ENCODE peak calls at places on chromosome 7, in nine cellular contexts. B is CD8-positive, alpha-beta memory T cell; K is spleen; E is pancreas; D is OCI-LY7; Y is heart left ventricle; V is CD8-positive, alpha-beta T cell; F is Peyer's patch; M is psoas muscle. Q is an unnamed sample. For H3K4me1, the result is how much of the 10 kb centered on the place peaks cover.

GRCh38 chr7:138029941-138030340 is 28.1 kb upstream of the CREB3L2 start:
- DNase-seq in B (no peak), K (no peak), E (no peak), D (no peak), Y (no peak), V (no peak), F (no peak), M (no peak), Q (no peak)

GRCh38 chr7:40721344-40721949 is 586.6 kb downstream of the SUGCT start:
- DNase-seq in B (no peak), K (no peak), E (no peak), D (no peak), Y (no peak), V (no peak), F (no peak), M (no peak), Q (no peak)

GRCh38 chr7:100801833-100802568 is 25.3 kb downstream of the EPHB4 start:
- DNase-seq in B (no peak), K (no peak), E (peak), D (no peak), Y (peak), V (no peak), F (peak), M (no peak), Q (no peak)

GRCh38 chr7:69078997-69079769 is 519.1 kb upstream of the AUTS2 start:
- DNase-seq in B (no peak), K (no peak), E (no peak), D (no peak), Y (peak), V (no peak), F (no peak), M (no peak), Q (no peak)

GRCh38 chr7:157047148-157047547 is 36.7 kb upstream of the MNX1 start:
- DNase-seq in B (no peak), K (no peak), E (no peak), D (no peak), Y (no peak), V (no peak), F (no peak), M (no peak), Q (peak)

GRCh38 chr7:2092279-2092678 is 140.5 kb downstream of the MAD1L1 start:
- DNase-seq in B (no peak), K (no peak), E (no peak), D (no peak), Y (no peak), V (no peak), F (no peak), M (no peak), Q (no peak)

GRCh38 chr7:108427766-108428165 is 28.5 kb downstream of the NRCAM start:
- DNase-seq in B (no peak), K (no peak), E (no peak), D (no peak), Y (no peak), V (no peak), F (no peak), M (no peak), Q (no peak)

GRCh38 chr7:521221-522070 is 1.8 kb upstream of the PDGFA start:
- DNase-seq in B (no peak), K (no peak), E (peak), D (no peak), Y (peak), V (no peak), F (peak), M (no peak), Q (no peak)

GRCh38 chr7:54622696-54623309 is 80.6 kb downstream of the VSTM2A start:
- DNase-seq in B (no peak), K (no peak), E (no peak), D (no peak), Y (no peak), V (no peak), F (no peak), M (no peak), Q (no peak)

GRCh38 chr7:4261038-4261960 is 420.8 kb upstream of the FOXK1 start:
- DNase-seq in B (no peak), K (peak), E (no peak), D (no peak), Y (peak), V (no peak), F (no peak), M (no peak), Q (no peak)

GRCh38 chr7:1540391-1541271 is 10.1 kb downstream of the MAFK start:
- DNase-seq in B (no peak), K (no peak), E (no peak), D (no peak), Y (peak), V (no peak), F (no peak), M (peak), Q (no peak)

GRCh38 chr7:151934584-151934983 is 21.7 kb upstream of the GALNTL5 start:
- DNase-seq in B (no peak), K (no peak), E (no peak), D (peak), Y (no peak), V (no peak), F (no peak), M (no peak), Q (no peak)

GRCh38 chr7:36298145-36298544 is 91.5 kb upstream of the ANLN start:
- DNase-seq in B (no peak), K (no peak), E (no peak), D (no peak), Y (peak), V (no peak), F (no peak), M (no peak), Q (no peak)

GRCh38 chr7:14385074-14385473 is 395.6 kb upstream of the ETV1 start:
- DNase-seq in B (no peak), K (no peak), E (no peak), D (no peak), Y (no peak), V (no peak), F (no peak), M (no peak), Q (no peak)

GRCh38 chr7:106947244-106947728 is 82.2 kb downstream of the PIK3CG start:
- DNase-seq in B (peak), K (no peak), E (no peak), D (peak), Y (peak), V (no peak), F (no peak), M (no peak), Q (no peak)

GRCh38 chr7:42235734-42236133 is 1.3 kb downstream of the GLI3 start:
- DNase-seq in B (no peak), K (no peak), E (no peak), D (no peak), Y (peak), V (no peak), F (no peak), M (no peak), Q (no peak)

GRCh38 chr7:140316165-140316661 is 82.1 kb downstream of the SLC37A3 start:
- DNase-seq in B (no peak), K (no peak), E (peak), D (no peak), Y (peak), V (no peak), F (peak), M (peak), Q (no peak)

GRCh38 chr7:4725014-4725951 is 43.2 kb downstream of the FOXK1 start:
- DNase-seq in B (peak), K (peak), E (peak), D (no peak), Y (peak), V (no peak), F (peak), M (peak), Q (no peak)

GRCh38 chr7:30679664-30680063 is 2.6 kb downstream of the CRHR2 start:
- DNase-seq in B (no peak), K (no peak), E (no peak), D (no peak), Y (no peak), V (no peak), F (no peak), M (no peak), Q (no peak)

GRCh38 chr7:94633025-94633341 is 22.9 kb downstream of the SGCE start:
- DNase-seq in B (no peak), K (no peak), E (no peak), D (no peak), Y (no peak), V (no peak), F (no peak), M (no peak), Q (no peak)

GRCh38 chr7:12570529-12571461 is at the start of gene SCIN:
- DNase-seq in B (no peak), K (peak), E (peak), D (no peak), Y (peak), V (no peak), F (peak), M (peak), Q (no peak)

GRCh38 chr7:78873117-78873516 is 580.4 kb downstream of the MAGI2 start:
- DNase-seq in B (no peak), K (no peak), E (no peak), D (no peak), Y (no peak), V (no peak), F (no peak), M (no peak), Q (no peak)

GRCh38 chr7:8109196-8110022 is 140.8 kb downstream of the GLCCI1 start:
- DNase-seq in B (no peak), K (no peak), E (no peak), D (no peak), Y (no peak), V (no peak), F (no peak), M (no peak), Q (no peak)

GRCh38 chr7:47934831-47935230 is 13.4 kb downstream of the PKD1L1 start:
- DNase-seq in B (no peak), K (no peak), E (no peak), D (no peak), Y (no peak), V (no peak), F (no peak), M (no peak), Q (no peak)

GRCh38 chr7:25069900-25070443 is 55.1 kb downstream of the CYCS start:
- DNase-seq in B (peak), K (no peak), E (no peak), D (peak), Y (no peak), V (no peak), F (no peak), M (peak), Q (no peak)

GRCh38 chr7:157900011-157900410 is 563.2 kb downstream of the DNAJB6 start:
- DNase-seq in B (no peak), K (no peak), E (no peak), D (no peak), Y (no peak), V (no peak), F (no peak), M (no peak), Q (no peak)

GRCh38 chr7:3733541-3734140 is 432.6 kb downstream of the SDK1 start:
- DNase-seq in B (no peak), K (no peak), E (no peak), D (no peak), Y (no peak), V (no peak), F (no peak), M (no peak), Q (no peak)

GRCh38 chr7:13894956-13895355 is 94.5 kb downstream of the ETV1 start:
- DNase-seq in B (no peak), K (no peak), E (no peak), D (no peak), Y (no peak), V (no peak), F (no peak), M (no peak), Q (no peak)

GRCh38 chr7:128829391-128830166 is 627 bp upstream of the FLNC start:
- DNase-seq in B (no peak), K (no peak), E (peak), D (no peak), Y (peak), V (no peak), F (peak), M (peak), Q (no peak)
- H3K4me1 ChIP-seq in B (under half), K (under half), E (under half), D (under half), Y (under half), V (under half), F (under half), M (under half), Q (under half)

GRCh38 chr7:80859272-80859970 is 59.4 kb downstream of the SEMA3C start:
- DNase-seq in B (no peak), K (no peak), E (no peak), D (no peak), Y (peak), V (no peak), F (no peak), M (peak), Q (no peak)

GRCh38 chr7:80851896-80852476 is 66.9 kb downstream of the SEMA3C start:
- DNase-seq in B (no peak), K (no peak), E (no peak), D (no peak), Y (no peak), V (no peak), F (no peak), M (no peak), Q (no peak)

GRCh38 chr7:80858141-80858903 is 60.5 kb downstream of the SEMA3C start:
- DNase-seq in B (no peak), K (no peak), E (no peak), D (no peak), Y (no peak), V (no peak), F (no peak), M (no peak), Q (no peak)

GRCh38 chr7:80856769-80857168 is 62.1 kb downstream of the SEMA3C start:
- DNase-seq in B (no peak), K (no peak), E (no peak), D (no peak), Y (no peak), V (no peak), F (no peak), M (no peak), Q (no peak)
- H3K4me1 ChIP-seq in B (under half), K (under half), E (under half), D (under half), Y (under half), V (under half), F (under half), M (under half), Q (under half)

GRCh38 chr7:131358636-131359035 is 31.0 kb downstream of the MKLN1 start:
- DNase-seq in B (no peak), K (no peak), E (no peak), D (no peak), Y (no peak), V (no peak), F (no peak), M (no peak), Q (no peak)
- H3K4me1 ChIP-seq in B (under half), K (half or more), E (under half), D (under half), Y (under half), V (half or more), F (under half), M (half or more), Q (half or more)

DNA sequence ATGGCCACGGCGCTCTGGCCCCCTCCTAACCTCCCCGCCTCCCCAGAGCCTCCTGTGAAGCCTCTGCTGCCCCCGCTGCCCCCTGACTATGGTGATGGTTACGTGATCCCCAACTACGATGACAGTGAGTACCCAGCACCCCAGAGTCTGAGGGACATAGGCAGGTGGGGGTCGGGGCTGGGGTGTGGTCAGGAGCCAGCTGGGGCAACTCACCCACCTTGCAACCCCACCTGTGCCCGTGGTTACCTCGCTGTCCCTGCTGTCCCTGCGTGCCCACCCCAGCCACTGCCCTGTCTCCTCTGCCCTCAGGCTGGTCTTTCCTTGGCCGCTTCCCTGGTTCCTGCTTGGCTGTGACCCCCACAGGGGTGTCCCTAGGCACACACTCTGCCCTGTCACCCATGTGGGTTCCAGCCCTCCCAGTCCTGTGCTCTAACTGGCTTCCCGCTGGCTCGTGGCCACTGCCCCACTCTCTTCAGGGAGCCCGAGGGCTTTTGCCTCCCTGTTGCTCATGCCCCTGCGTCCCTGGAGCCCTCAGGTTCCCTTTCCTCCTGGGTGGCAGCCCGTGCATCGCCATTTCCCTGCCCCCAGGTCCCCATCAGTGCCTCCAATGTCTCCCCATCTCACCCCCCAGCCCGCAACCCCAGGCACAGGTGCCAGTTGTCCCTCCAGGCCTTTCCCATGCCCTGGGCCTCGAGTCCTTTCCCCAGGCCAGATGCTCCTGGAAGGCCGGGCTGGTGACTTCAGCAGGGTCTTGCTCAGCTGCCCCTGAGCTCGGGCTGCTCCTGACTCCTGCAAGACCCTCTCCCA is 4.0 kb downstream of the AEBP1 start:
- DNase-seq in B (no peak), K (peak), E (no peak), D (no peak), Y (no peak), V (no peak), F (no peak), M (peak), Q (no peak)
- H3K4me1 ChIP-seq in B (under half), K (under half), E (under half), D (under half), Y (under half), V (under half), F (under half), M (under half), Q (under half)

DNA sequence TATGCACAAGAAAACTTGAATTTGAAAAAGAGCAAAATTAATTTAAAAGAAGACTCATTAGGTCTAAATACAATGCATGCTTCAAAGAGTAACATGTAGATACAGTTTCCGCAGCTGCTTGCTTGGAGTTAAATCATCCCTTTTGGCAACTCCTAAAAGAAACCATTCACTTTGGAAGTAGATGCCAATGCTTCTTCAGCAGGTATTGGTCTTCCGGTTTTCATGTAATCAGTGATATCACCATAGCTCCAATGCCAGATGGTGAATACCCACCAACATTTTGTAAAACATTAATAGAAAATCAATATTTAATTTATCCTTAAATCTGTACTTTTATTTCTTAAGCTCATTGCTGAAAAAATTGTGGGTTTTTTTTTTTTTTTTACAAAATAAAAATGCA is 381.1 kb upstream of the PHF14 start:
- DNase-seq in B (no peak), K (no peak), E (no peak), D (no peak), Y (no peak), V (no peak), F (no peak), M (no peak), Q (no peak)
- H3K4me1 ChIP-seq in B (under half), K (under half), E (under half), D (under half), Y (under half), V (under half), F (under half), M (under half), Q (under half)

GRCh38 chr7:149869291-149869650 is 4.5 kb upstream of the ATP6V0E2 start:
- DNase-seq in B (no peak), K (no peak), E (no peak), D (no peak), Y (no peak), V (no peak), F (no peak), M (no peak), Q (no peak)

GRCh38 chr7:149866817-149867447 is 6.8 kb upstream of the ATP6V0E2 start:
- DNase-seq in B (no peak), K (no peak), E (peak), D (no peak), Y (no peak), V (no peak), F (no peak), M (no peak), Q (no peak)

GRCh38 chr7:149866139-149866785 is 7.5 kb upstream of the ATP6V0E2 start:
- DNase-seq in B (no peak), K (no peak), E (peak), D (no peak), Y (no peak), V (no peak), F (no peak), M (no peak), Q (no peak)

GRCh38 chr7:149868638-149869290 is 5.0 kb upstream of the ATP6V0E2 start:
- DNase-seq in B (no peak), K (no peak), E (peak), D (peak), Y (no peak), V (no peak), F (no peak), M (no peak), Q (no peak)

DNA sequence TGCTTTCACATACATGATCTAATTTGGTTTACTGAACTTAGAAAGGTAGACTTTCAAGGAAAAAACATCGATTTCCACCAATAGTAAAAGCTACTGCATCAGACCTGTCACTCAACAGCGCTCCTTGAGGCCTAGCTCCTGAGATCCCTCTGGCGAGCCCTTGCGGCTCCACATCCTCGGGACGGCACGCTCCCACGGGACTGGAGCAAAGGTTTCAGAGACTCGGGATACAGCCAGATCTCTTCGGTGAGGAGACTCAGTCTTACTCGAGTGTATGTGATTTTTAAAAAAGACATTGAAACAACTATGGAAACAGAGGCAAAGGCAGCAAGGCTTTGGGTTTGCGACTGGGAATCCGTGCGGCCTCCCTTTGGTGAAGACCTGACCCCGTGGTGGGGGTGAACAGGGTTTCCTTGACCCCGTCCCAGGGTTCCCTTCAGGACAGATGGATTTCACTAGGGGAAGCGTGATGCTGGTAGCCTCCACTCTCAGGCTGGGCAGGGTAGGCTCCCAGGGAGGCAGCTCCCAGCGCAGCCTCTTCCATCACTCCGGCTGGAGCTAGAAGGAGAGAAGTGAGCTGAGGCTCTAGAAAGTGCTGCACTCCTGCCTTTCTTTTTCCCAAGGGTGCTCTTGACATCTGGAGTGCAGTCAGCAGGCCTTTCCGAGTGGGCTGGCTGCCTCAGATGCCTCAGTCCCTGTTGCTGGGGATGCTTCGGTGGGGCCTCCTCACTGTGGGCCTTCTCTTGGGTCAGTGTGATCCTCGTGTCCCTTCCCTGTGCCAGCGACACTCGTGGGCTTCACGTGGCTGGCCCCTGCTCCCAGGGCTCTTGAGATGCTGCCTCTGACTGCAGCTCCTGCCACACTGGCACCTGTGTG is 5.8 kb upstream of the ATP6V0E2 start:
- DNase-seq in B (no peak), K (no peak), E (peak), D (no peak), Y (no peak), V (no peak), F (no peak), M (no peak), Q (no peak)
- H3K4me1 ChIP-seq in B (half or more), K (half or more), E (under half), D (half or more), Y (under half), V (half or more), F (under half), M (under half), Q (under half)

Q was measured in vagina.